ENCODE peak calls at places on chromosomes 3 and 15, in eight cellular contexts. T is hepatocyte, J is retinal pigment epithelial cell, Q is kidney epithelial cell, V is endothelial cell of umbilical vein, Z is fibroblast of lung, F is K562, M is trophoblast cell. K is an unnamed sample.

GRCh38 chr3:127953636-127954035 is 38.6 kb downstream of the KBTBD12 start:
- DNase-seq in M (peak; percentile 42), Z (peak; percentile 64), J (no peak), V (no peak), F (no peak), Q (no peak), T (no peak), K (peak; percentile 17)

GRCh38 chr3:53674582-53674981 is 171.6 kb downstream of the CHDH start:
- DNase-seq in J (no peak), T (no peak), M (no peak), F (no peak), Z (no peak), Q (no peak), V (no peak), K (no peak)

GRCh38 chr3:22660076-22660475 is 543.1 kb upstream of the UBE2E2 start:
- DNase-seq in M (no peak), Z (no peak), J (no peak), T (no peak), F (no peak), Q (no peak), V (no peak), K (no peak)

GRCh38 chr15:88403461-88403860 is 63.7 kb downstream of the MRPL46 start:
- DNase-seq in F (no peak), V (no peak), T (no peak), J (no peak), M (no peak), Z (no peak), Q (no peak), K (no peak)

GRCh38 chr3:184570501-184570900 is 8.9 kb downstream of the EPHB3 start:
- DNase-seq in F (no peak), Z (no peak), V (no peak), T (no peak), J (no peak), M (no peak), Q (no peak), K (no peak)

GRCh38 chr15:79172032-79172481 is 81.5 kb upstream of the RASGRF1 start:
- DNase-seq in M (no peak), V (no peak), T (no peak), F (peak; percentile 59), Q (no peak), J (peak; percentile 16), Z (no peak), K (no peak)

GRCh38 chr3:192408721-192409151 is 318.6 kb downstream of the FGF12 start:
- DNase-seq in Q (no peak), V (peak; percentile 21), F (no peak), Z (peak; percentile 14), T (peak; percentile 22), J (no peak), M (no peak), K (no peak)

GRCh38 chr3:100426029-100426682 is 24.8 kb downstream of the LNP1 start:
- DNase-seq in Q (no peak), M (no peak), Z (no peak), T (peak; percentile 45), V (no peak), J (no peak), F (no peak), K (no peak)

GRCh38 chr3:54970895-54971294 is 43.0 kb upstream of the LRTM1 start:
- DNase-seq in J (no peak), M (no peak), Z (peak; percentile 57), T (no peak), F (no peak), Q (no peak), V (no peak), K (no peak)

GRCh38 chr3:159114582-159114981 is 312.7 kb downstream of the MFSD1 start:
- DNase-seq in M (no peak), T (no peak), Z (no peak), V (peak; percentile 21), Q (no peak), F (no peak), J (no peak), K (no peak)

GRCh38 chr3:195356151-195357086 is 85.5 kb upstream of the XXYLT1 start:
- DNase-seq in M (no peak), T (no peak), V (no peak), Z (peak; percentile 29), J (no peak), F (no peak), Q (no peak), K (no peak)

GRCh38 chr3:144586382-144586781 is 614.8 kb downstream of the DIPK2A start:
- DNase-seq in V (peak; percentile 44), F (no peak), Z (peak; percentile 78), T (no peak), M (no peak), J (no peak), Q (no peak), K (peak; percentile 45)

GRCh38 chr3:79297242-79297641 is 470.6 kb downstream of the ROBO1 start:
- DNase-seq in F (no peak), Q (peak; percentile 64), V (peak; percentile 31), J (peak; percentile 12), M (no peak), Z (peak; percentile 96), T (no peak), K (peak; percentile 88)

GRCh38 chr15:95292790-95293450 is 1037.6 kb upstream of the NR2F2 start:
- DNase-seq in M (no peak), Q (no peak), Z (peak; percentile 36), J (no peak), V (no peak), F (no peak), T (no peak), K (no peak)

GRCh38 chr3:11611271-11611893 is 32.3 kb downstream of the VGLL4 start:
- DNase-seq in Z (no peak), V (no peak), F (no peak), T (no peak), M (no peak), Q (no peak), J (no peak), K (no peak)

GRCh38 chr3:11609481-11609880 is 34.2 kb downstream of the VGLL4 start:
- DNase-seq in Z (no peak), V (no peak), T (no peak), J (no peak), Q (no peak), F (no peak), M (no peak), K (no peak)

GRCh38 chr3:11607816-11608215 is 35.9 kb downstream of the VGLL4 start:
- DNase-seq in Z (peak; percentile 73), M (no peak), T (no peak), Q (no peak), F (peak; percentile 34), V (no peak), J (no peak), K (no peak)

GRCh38 chr3:11610700-11611099 is 33.0 kb downstream of the VGLL4 start:
- DNase-seq in Q (no peak), T (no peak), Z (no peak), F (no peak), J (no peak), V (no peak), M (no peak), K (no peak)

DNA sequence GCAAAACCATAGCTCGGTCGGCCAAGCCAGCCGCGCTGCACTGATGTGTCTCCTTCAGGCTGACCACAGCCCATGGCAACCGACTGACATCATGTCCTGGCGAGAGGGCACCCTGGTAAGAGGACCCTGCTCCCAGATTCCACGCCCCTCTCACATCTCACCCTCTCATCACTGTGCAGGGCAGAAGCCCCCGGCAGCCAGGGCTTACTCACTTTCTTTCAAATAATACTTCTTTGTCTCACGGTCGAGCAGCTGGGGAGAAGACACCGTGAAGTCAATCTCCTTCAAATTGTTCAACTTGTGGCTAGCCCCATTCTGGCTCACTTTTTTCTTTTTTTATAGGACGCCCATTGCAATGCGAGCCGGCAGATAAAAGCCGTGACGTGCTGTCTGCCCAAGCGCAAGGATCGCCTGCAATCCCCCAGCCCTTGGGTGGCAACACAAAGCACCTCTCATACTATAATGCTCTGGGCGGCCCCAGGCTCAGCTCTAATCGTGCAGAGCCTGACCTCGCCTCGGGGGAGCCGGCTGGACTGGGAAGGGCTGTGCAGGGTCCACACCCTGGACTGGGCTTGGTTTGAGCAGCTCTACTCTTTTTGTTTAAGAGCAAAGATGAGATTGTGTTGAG is 33.6 kb downstream of the VGLL4 start:
- DNase-seq in Z (peak; percentile 47), M (no peak), Q (peak; percentile 71), T (peak; percentile 72), F (no peak), V (no peak), J (no peak), K (peak; percentile 61)
- H3K4me3 ChIP-seq in Z (no peak overlapping the region), M (no peak overlapping the region), Q (peak overlapping the region; percentile 10), T (no peak overlapping the region), F (no peak overlapping the region), V (no peak overlapping the region), J (peak overlapping the region; percentile 29), K (no peak overlapping the region)

GRCh38 chr3:18426597-18426996 is 1.5 kb upstream of the SATB1 start:
- DNase-seq in Q (no peak), J (no peak), F (no peak), T (no peak), Z (no peak), V (no peak), M (no peak), K (no peak)
- H3K4me3 ChIP-seq in Q (no peak overlapping the region), J (no peak overlapping the region), F (no peak overlapping the region), T (peak overlapping the region; percentile 99), Z (no peak overlapping the region), V (no peak overlapping the region), M (no peak overlapping the region), K (no peak overlapping the region)

DNA sequence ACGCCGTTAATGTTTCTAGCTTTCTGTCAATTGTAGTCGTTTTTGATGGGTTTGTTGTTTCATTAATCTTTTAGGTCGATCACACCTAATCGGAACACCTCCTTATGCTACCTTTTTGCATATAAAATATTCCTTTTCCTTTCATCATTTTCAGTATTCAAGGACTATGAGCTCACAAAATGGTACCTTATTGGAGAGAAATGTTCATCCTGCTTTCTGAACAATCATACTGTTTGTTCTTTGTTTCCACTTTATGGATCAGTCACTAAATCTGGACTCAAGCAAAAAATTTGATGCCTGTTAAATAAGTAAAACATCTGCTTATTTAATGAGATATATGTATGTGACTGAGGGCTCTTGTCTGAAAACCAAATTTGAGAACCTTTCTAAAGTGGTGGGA is 1.1 kb downstream of the KIF15 start:
- DNase-seq in Z (no peak), J (no peak), Q (no peak), T (no peak), V (no peak), M (no peak), F (no peak), K (no peak)
- H3K4me3 ChIP-seq in Z (peak overlapping the region; percentile 71), J (peak overlapping the region; percentile 96), Q (peak overlapping the region; percentile 93), T (no peak overlapping the region), V (peak overlapping the region; percentile 57), M (no peak overlapping the region), F (peak overlapping the region; percentile 83), K (peak overlapping the region; percentile 70)

GRCh38 chr15:37058316-37058985 is 41.9 kb downstream of the MEIS2 start:
- DNase-seq in V (peak; percentile 71), Q (no peak), Z (no peak), F (no peak), M (no peak), T (peak; percentile 49), J (peak; percentile 54), K (no peak)

GRCh38 chr15:37057831-37058230 is 42.5 kb downstream of the MEIS2 start:
- DNase-seq in V (no peak), J (no peak), F (no peak), Q (no peak), M (no peak), Z (no peak), T (no peak), K (no peak)

GRCh38 chr15:37055481-37055880 is 44.9 kb downstream of the MEIS2 start:
- DNase-seq in T (no peak), Z (no peak), J (no peak), M (no peak), Q (no peak), V (no peak), F (no peak), K (no peak)

GRCh38 chr15:37056168-37056893 is 44.0 kb downstream of the MEIS2 start:
- DNase-seq in M (no peak), T (no peak), F (peak; percentile 12), J (peak; percentile 85), Q (no peak), Z (no peak), V (peak; percentile 48), K (no peak)

GRCh38 chr15:37056894-37057205 is 43.5 kb downstream of the MEIS2 start:
- DNase-seq in M (no peak), F (no peak), Z (no peak), Q (no peak), T (no peak), V (peak; percentile 12), J (no peak), K (no peak)
- H3K4me3 ChIP-seq in M (no peak overlapping the region), F (no peak overlapping the region), Z (no peak overlapping the region), Q (no peak overlapping the region), T (no peak overlapping the region), V (no peak overlapping the region), J (peak overlapping the region; percentile 5), K (no peak overlapping the region)